ENCODE peak calls at places on chromosomes 16 and 17, in four cellular contexts. One of them, this sample, is unnamed.

GRCh38 chr17:62587554-62587953 is 39.9 kb upstream of the MRC2 start:
- DNase-seq in NCI-H1417 treated with DMSO at 0.1 percent for 48 hours: no peak
- DNase-seq in GM18507: no peak
- DNase-seq in IMR-90: no peak
- DNase-seq in this sample: no peak

GRCh38 chr16:31331141-31331764 is 23.7 kb upstream of the ITGAX start:
- DNase-seq in NCI-H1417 treated with DMSO at 0.1 percent for 48 hours: no peak
- DNase-seq in GM18507: no peak
- DNase-seq in IMR-90: no peak
- DNase-seq in this sample: peak; percentile 50

GRCh38 chr17:48856122-48856821 is 25.4 kb downstream of the CALCOCO2 start:
- DNase-seq in NCI-H1417 treated with DMSO at 0.1 percent for 48 hours: no peak
- DNase-seq in GM18507: no peak
- DNase-seq in IMR-90: no peak
- DNase-seq in this sample: no peak

GRCh38 chr17:10613775-10614513 is 43.2 kb downstream of the MYH3 start:
- DNase-seq in NCI-H1417 treated with DMSO at 0.1 percent for 48 hours: no peak
- DNase-seq in GM18507: no peak
- DNase-seq in IMR-90: peak; percentile 13
- DNase-seq in this sample: no peak

GRCh38 chr17:19380551-19381284 is 2.4 kb downstream of the MAPK7 start:
- DNase-seq in NCI-H1417 treated with DMSO at 0.1 percent for 48 hours: no peak
- DNase-seq in GM18507: no peak
- DNase-seq in IMR-90: no peak
- DNase-seq in this sample: no peak

GRCh38 chr17:48486557-48486956 is 44.3 kb downstream of the HOXB1 start:
- DNase-seq in NCI-H1417 treated with DMSO at 0.1 percent for 48 hours: no peak
- DNase-seq in GM18507: no peak
- DNase-seq in IMR-90: peak; percentile 100
- DNase-seq in this sample: no peak

GRCh38 chr17:59851431-59852375 is 41.0 kb downstream of the TUBD1 start:
- DNase-seq in NCI-H1417 treated with DMSO at 0.1 percent for 48 hours: no peak
- DNase-seq in GM18507: no peak
- DNase-seq in IMR-90: peak; percentile 99
- DNase-seq in this sample: no peak

GRCh38 chr16:81861915-81862314 is 82.8 kb downstream of the PLCG2 start:
- DNase-seq in NCI-H1417 treated with DMSO at 0.1 percent for 48 hours: no peak
- DNase-seq in GM18507: no peak
- DNase-seq in IMR-90: no peak
- DNase-seq in this sample: no peak

GRCh38 chr17:11671151-11671550 is 72.9 kb downstream of the DNAH9 start:
- DNase-seq in NCI-H1417 treated with DMSO at 0.1 percent for 48 hours: no peak
- DNase-seq in GM18507: no peak
- DNase-seq in IMR-90: no peak
- DNase-seq in this sample: no peak

GRCh38 chr16:83989300-83989699 is 21.3 kb downstream of the NECAB2 start:
- DNase-seq in NCI-H1417 treated with DMSO at 0.1 percent for 48 hours: peak; percentile 68
- DNase-seq in GM18507: no peak
- DNase-seq in IMR-90: no peak
- DNase-seq in this sample: no peak

GRCh38 chr17:74340470-74341023 is 14.5 kb downstream of the KIF19 start:
- DNase-seq in NCI-H1417 treated with DMSO at 0.1 percent for 48 hours: no peak
- DNase-seq in GM18507: no peak
- DNase-seq in IMR-90: no peak
- DNase-seq in this sample: no peak

GRCh38 chr16:85592700-85593502 is 20.2 kb upstream of the GSE1 start:
- DNase-seq in NCI-H1417 treated with DMSO at 0.1 percent for 48 hours: no peak
- DNase-seq in GM18507: no peak
- DNase-seq in IMR-90: peak; percentile 59
- DNase-seq in this sample: no peak

GRCh38 chr17:39204245-39204644 is 4.2 kb downstream of the RPL19 start:
- DNase-seq in NCI-H1417 treated with DMSO at 0.1 percent for 48 hours: no peak
- DNase-seq in GM18507: no peak
- DNase-seq in IMR-90: no peak
- DNase-seq in this sample: no peak

GRCh38 chr16:22004321-22004720 is 3.4 kb upstream of the PDZD9 start:
- DNase-seq in NCI-H1417 treated with DMSO at 0.1 percent for 48 hours: no peak
- DNase-seq in GM18507: no peak
- DNase-seq in IMR-90: no peak
- DNase-seq in this sample: no peak

GRCh38 chr17:2822358-2822757 is 26.1 kb downstream of the RAP1GAP2 start:
- DNase-seq in NCI-H1417 treated with DMSO at 0.1 percent for 48 hours: no peak
- DNase-seq in GM18507: no peak
- DNase-seq in IMR-90: no peak
- DNase-seq in this sample: no peak

GRCh38 chr17:65984299-65984698 is 207.6 kb downstream of the CEP112 start:
- DNase-seq in NCI-H1417 treated with DMSO at 0.1 percent for 48 hours: no peak
- DNase-seq in GM18507: no peak
- DNase-seq in IMR-90: peak; percentile 68
- DNase-seq in this sample: no peak

GRCh38 chr17:81428121-81428515 is 32.9 kb downstream of the BAHCC1 start:
- DNase-seq in NCI-H1417 treated with DMSO at 0.1 percent for 48 hours: no peak
- DNase-seq in GM18507: no peak
- DNase-seq in IMR-90: no peak
- DNase-seq in this sample: peak; percentile 9

GRCh38 chr17:43732961-43733360 is 25.6 kb downstream of the SOST start:
- DNase-seq in NCI-H1417 treated with DMSO at 0.1 percent for 48 hours: no peak
- DNase-seq in GM18507: no peak
- DNase-seq in IMR-90: peak; percentile 87
- DNase-seq in this sample: no peak

GRCh38 chr16:17476414-17477259 is 5.9 kb upstream of the XYLT1 start:
- DNase-seq in NCI-H1417 treated with DMSO at 0.1 percent for 48 hours: no peak
- DNase-seq in GM18507: no peak
- DNase-seq in IMR-90: peak; percentile 74
- DNase-seq in this sample: no peak

GRCh38 chr17:4908711-4909496 is 6.0 kb upstream of the CHRNE start:
- DNase-seq in NCI-H1417 treated with DMSO at 0.1 percent for 48 hours: peak; percentile 36
- DNase-seq in GM18507: peak; percentile 67
- DNase-seq in IMR-90: peak; percentile 92
- DNase-seq in this sample: peak; percentile 67

GRCh38 chr17:80761421-80761871 is 216.8 kb downstream of the RPTOR start:
- DNase-seq in NCI-H1417 treated with DMSO at 0.1 percent for 48 hours: no peak
- DNase-seq in GM18507: no peak
- DNase-seq in IMR-90: peak; percentile 88
- DNase-seq in this sample: no peak

GRCh38 chr16:81036751-81037350 is 1.2 kb downstream of the ATMIN start:
- DNase-seq in NCI-H1417 treated with DMSO at 0.1 percent for 48 hours: no peak
- DNase-seq in GM18507: no peak
- DNase-seq in IMR-90: no peak
- DNase-seq in this sample: no peak

GRCh38 chr16:27430923-27431484 is 29.0 kb downstream of the IL21R start:
- DNase-seq in NCI-H1417 treated with DMSO at 0.1 percent for 48 hours: no peak
- DNase-seq in GM18507: no peak
- DNase-seq in IMR-90: peak; percentile 52
- DNase-seq in this sample: no peak

GRCh38 chr17:1182831-1183578 is 3.2 kb upstream of the ABR start:
- DNase-seq in NCI-H1417 treated with DMSO at 0.1 percent for 48 hours: no peak
- DNase-seq in GM18507: no peak
- DNase-seq in IMR-90: no peak
- DNase-seq in this sample: no peak

GRCh38 chr17:7912927-7913524 is 3.1 kb downstream of the RNF227 start:
- DNase-seq in NCI-H1417 treated with DMSO at 0.1 percent for 48 hours: no peak
- DNase-seq in GM18507: no peak
- DNase-seq in IMR-90: peak; percentile 80
- DNase-seq in this sample: peak; percentile 46

This sample was measured in T-cell.